ENCODE peak calls at places on chromosomes 5 and 9, in nine cellular contexts. One of them, this sample, is unnamed. For H3K4me1, the result is how much of the 10 kb centered on the place peaks cover.

GRCh38 chr9:98797491-98797890 is 1.1 kb upstream of the ANKS6 start:
- DNase-seq in mucosa of descending colon: no peak
- DNase-seq in PC-3: no peak
- DNase-seq in lower lobe of right lung: no peak
- DNase-seq in fibroblast of lung: no peak
- DNase-seq in pancreas: no peak
- DNase-seq in Caco-2: no peak
- DNase-seq in left lung: no peak
- DNase-seq in adipocyte: no peak
- DNase-seq in this sample: no peak

GRCh38 chr5:96433066-96433447 is at the start of gene PCSK1:
- DNase-seq in left lung: no peak
- DNase-seq in Caco-2: no peak
- DNase-seq in pancreas: no peak
- DNase-seq in lower lobe of right lung: no peak
- DNase-seq in fibroblast of lung: peak
- DNase-seq in PC-3: no peak
- DNase-seq in adipocyte: no peak
- DNase-seq in mucosa of descending colon: no peak
- DNase-seq in this sample: no peak

GRCh38 chr9:130934246-130934645 is 4.8 kb downstream of the FIBCD1 start:
- DNase-seq in adipocyte: no peak
- DNase-seq in mucosa of descending colon: no peak
- DNase-seq in fibroblast of lung: no peak
- DNase-seq in PC-3: no peak
- DNase-seq in pancreas: no peak
- DNase-seq in lower lobe of right lung: no peak
- DNase-seq in Caco-2: no peak
- DNase-seq in left lung: peak
- DNase-seq in this sample: no peak

GRCh38 chr9:101449071-101449721 is 13.6 kb upstream of the ALDOB start:
- DNase-seq in mucosa of descending colon: peak
- DNase-seq in Caco-2: peak
- DNase-seq in PC-3: peak
- DNase-seq in fibroblast of lung: peak
- DNase-seq in adipocyte: peak
- DNase-seq in lower lobe of right lung: peak
- DNase-seq in pancreas: peak
- DNase-seq in left lung: peak
- DNase-seq in this sample: peak

GRCh38 chr5:1380011-1380817 is 35.3 kb upstream of the CLPTM1L start:
- DNase-seq in adipocyte: peak
- DNase-seq in PC-3: no peak
- DNase-seq in Caco-2: peak
- DNase-seq in mucosa of descending colon: peak
- DNase-seq in lower lobe of right lung: peak
- DNase-seq in pancreas: peak
- DNase-seq in left lung: peak
- DNase-seq in fibroblast of lung: peak
- DNase-seq in this sample: peak

GRCh38 chr5:62828757-62829156 is 250.1 kb downstream of the LRRC70 start:
- DNase-seq in lower lobe of right lung: no peak
- DNase-seq in pancreas: no peak
- DNase-seq in PC-3: no peak
- DNase-seq in adipocyte: no peak
- DNase-seq in left lung: no peak
- DNase-seq in Caco-2: no peak
- DNase-seq in mucosa of descending colon: no peak
- DNase-seq in fibroblast of lung: no peak
- DNase-seq in this sample: no peak

GRCh38 chr5:179268966-179269693 is 76.1 kb downstream of the ADAMTS2 start:
- DNase-seq in PC-3: no peak
- DNase-seq in pancreas: no peak
- DNase-seq in left lung: no peak
- DNase-seq in fibroblast of lung: no peak
- DNase-seq in lower lobe of right lung: no peak
- DNase-seq in mucosa of descending colon: no peak
- DNase-seq in adipocyte: no peak
- DNase-seq in Caco-2: no peak
- DNase-seq in this sample: no peak

GRCh38 chr5:53323943-53324642 is 156.3 kb upstream of the FST start:
- DNase-seq in lower lobe of right lung: no peak
- DNase-seq in adipocyte: no peak
- DNase-seq in PC-3: peak
- DNase-seq in left lung: no peak
- DNase-seq in pancreas: no peak
- DNase-seq in fibroblast of lung: peak
- DNase-seq in mucosa of descending colon: no peak
- DNase-seq in Caco-2: no peak
- DNase-seq in this sample: peak

GRCh38 chr5:115414406-115415142 is 118.1 kb upstream of the CCDC112 start:
- DNase-seq in left lung: no peak
- DNase-seq in pancreas: no peak
- DNase-seq in fibroblast of lung: peak
- DNase-seq in lower lobe of right lung: peak
- DNase-seq in adipocyte: peak
- DNase-seq in PC-3: no peak
- DNase-seq in Caco-2: no peak
- DNase-seq in mucosa of descending colon: peak
- DNase-seq in this sample: peak

GRCh38 chr5:21649969-21650368 is 1203.2 kb downstream of the CDH12 start:
- DNase-seq in pancreas: no peak
- DNase-seq in left lung: no peak
- DNase-seq in fibroblast of lung: peak
- DNase-seq in mucosa of descending colon: no peak
- DNase-seq in PC-3: peak
- DNase-seq in adipocyte: no peak
- DNase-seq in lower lobe of right lung: no peak
- DNase-seq in Caco-2: no peak
- DNase-seq in this sample: no peak

GRCh38 chr9:132670359-132670815 is at the start of gene GTF3C4:
- DNase-seq in adipocyte: peak
- DNase-seq in mucosa of descending colon: peak
- DNase-seq in left lung: peak
- DNase-seq in pancreas: peak
- DNase-seq in fibroblast of lung: peak
- DNase-seq in PC-3: peak
- DNase-seq in lower lobe of right lung: peak
- DNase-seq in Caco-2: peak
- DNase-seq in this sample: no peak

GRCh38 chr5:126138475-126139005 is 284.7 kb upstream of the GRAMD2B start:
- DNase-seq in mucosa of descending colon: no peak
- DNase-seq in lower lobe of right lung: no peak
- DNase-seq in Caco-2: no peak
- DNase-seq in fibroblast of lung: peak
- DNase-seq in PC-3: peak
- DNase-seq in left lung: no peak
- DNase-seq in pancreas: no peak
- DNase-seq in adipocyte: peak
- DNase-seq in this sample: no peak

GRCh38 chr9:131018621-131019020 is 9.6 kb downstream of the LAMC3 start:
- DNase-seq in adipocyte: no peak
- DNase-seq in mucosa of descending colon: no peak
- DNase-seq in Caco-2: peak
- DNase-seq in fibroblast of lung: no peak
- DNase-seq in left lung: peak
- DNase-seq in lower lobe of right lung: no peak
- DNase-seq in PC-3: peak
- DNase-seq in pancreas: no peak
- DNase-seq in this sample: no peak

GRCh38 chr5:28165116-28165515 is 1126.7 kb upstream of the CDH9 start:
- DNase-seq in mucosa of descending colon: no peak
- DNase-seq in fibroblast of lung: peak
- DNase-seq in lower lobe of right lung: no peak
- DNase-seq in PC-3: peak
- DNase-seq in Caco-2: no peak
- DNase-seq in adipocyte: peak
- DNase-seq in left lung: no peak
- DNase-seq in pancreas: no peak
- DNase-seq in this sample: peak

GRCh38 chr9:20001058-20001457 is 212.2 kb upstream of the SLC24A2 start:
- DNase-seq in mucosa of descending colon: no peak
- DNase-seq in left lung: no peak
- DNase-seq in lower lobe of right lung: no peak
- DNase-seq in fibroblast of lung: no peak
- DNase-seq in adipocyte: no peak
- DNase-seq in pancreas: no peak
- DNase-seq in Caco-2: no peak
- DNase-seq in PC-3: no peak
- DNase-seq in this sample: no peak
- H3K4me1 ChIP-seq in mucosa of descending colon: under half
- H3K4me1 ChIP-seq in left lung: under half
- H3K4me1 ChIP-seq in lower lobe of right lung: under half
- H3K4me1 ChIP-seq in fibroblast of lung: under half
- H3K4me1 ChIP-seq in adipocyte: under half
- H3K4me1 ChIP-seq in pancreas: under half
- H3K4me1 ChIP-seq in Caco-2: under half
- H3K4me1 ChIP-seq in PC-3: under half
- H3K4me1 ChIP-seq in this sample: under half

DNA sequence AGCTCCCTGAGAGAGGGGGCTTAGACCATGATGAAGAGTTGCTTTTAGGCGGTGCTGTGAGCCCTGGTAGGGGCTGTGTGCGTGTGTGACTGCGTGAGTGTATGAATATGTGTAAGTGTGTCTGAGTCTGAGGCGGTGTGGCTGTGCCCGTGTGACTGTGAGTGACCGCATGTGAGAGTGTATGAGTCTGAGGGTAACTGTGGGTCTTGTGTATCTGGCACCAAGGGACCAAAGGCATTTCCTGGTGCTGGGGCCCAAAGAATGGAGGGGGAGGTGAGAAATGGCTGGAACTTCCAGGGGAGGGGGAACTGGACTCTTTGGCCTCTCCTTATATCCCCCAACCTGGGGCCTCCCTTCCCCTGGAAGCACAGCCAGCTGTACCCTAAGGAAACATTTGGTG is 1.1 kb downstream of the IL11RA start:
- DNase-seq in left lung: no peak
- DNase-seq in pancreas: no peak
- DNase-seq in fibroblast of lung: peak
- DNase-seq in PC-3: no peak
- DNase-seq in mucosa of descending colon: no peak
- DNase-seq in adipocyte: peak
- DNase-seq in lower lobe of right lung: no peak
- DNase-seq in Caco-2: no peak
- DNase-seq in this sample: no peak
- H3K4me1 ChIP-seq in left lung: under half
- H3K4me1 ChIP-seq in pancreas: under half
- H3K4me1 ChIP-seq in fibroblast of lung: under half
- H3K4me1 ChIP-seq in PC-3: under half
- H3K4me1 ChIP-seq in mucosa of descending colon: under half
- H3K4me1 ChIP-seq in adipocyte: under half
- H3K4me1 ChIP-seq in lower lobe of right lung: under half
- H3K4me1 ChIP-seq in Caco-2: under half
- H3K4me1 ChIP-seq in this sample: under half

GRCh38 chr9:79526149-79526672 is 45.6 kb upstream of the TLE4 start:
- DNase-seq in PC-3: no peak
- DNase-seq in fibroblast of lung: no peak
- DNase-seq in left lung: no peak
- DNase-seq in pancreas: no peak
- DNase-seq in Caco-2: no peak
- DNase-seq in mucosa of descending colon: no peak
- DNase-seq in adipocyte: no peak
- DNase-seq in lower lobe of right lung: no peak
- DNase-seq in this sample: no peak
- H3K4me1 ChIP-seq in PC-3: under half
- H3K4me1 ChIP-seq in fibroblast of lung: under half
- H3K4me1 ChIP-seq in left lung: under half
- H3K4me1 ChIP-seq in pancreas: under half
- H3K4me1 ChIP-seq in Caco-2: under half
- H3K4me1 ChIP-seq in mucosa of descending colon: under half
- H3K4me1 ChIP-seq in adipocyte: under half
- H3K4me1 ChIP-seq in lower lobe of right lung: under half
- H3K4me1 ChIP-seq in this sample: under half

DNA sequence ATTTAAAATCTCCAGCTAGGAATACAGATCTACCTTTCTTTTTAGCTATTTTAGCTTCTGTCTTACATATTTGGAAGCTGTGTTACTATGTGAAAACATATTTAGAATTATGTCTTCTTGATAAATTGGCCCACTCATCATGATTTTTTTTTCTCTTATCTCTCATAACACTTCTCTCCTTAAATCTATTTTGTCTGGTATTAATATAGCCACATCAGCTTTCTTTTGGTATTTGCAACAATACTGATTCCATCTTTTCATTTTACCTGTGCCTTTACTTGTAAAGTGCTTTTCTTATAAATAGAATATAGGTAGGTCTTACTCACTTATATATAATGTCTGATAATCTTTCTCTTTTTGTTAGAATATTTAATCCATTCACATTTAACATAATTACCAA is 19.6 kb downstream of the PJA2 start:
- DNase-seq in Caco-2: no peak
- DNase-seq in adipocyte: no peak
- DNase-seq in fibroblast of lung: no peak
- DNase-seq in PC-3: no peak
- DNase-seq in mucosa of descending colon: no peak
- DNase-seq in lower lobe of right lung: no peak
- DNase-seq in pancreas: no peak
- DNase-seq in left lung: no peak
- DNase-seq in this sample: no peak
- H3K4me1 ChIP-seq in Caco-2: under half
- H3K4me1 ChIP-seq in adipocyte: under half
- H3K4me1 ChIP-seq in fibroblast of lung: under half
- H3K4me1 ChIP-seq in PC-3: under half
- H3K4me1 ChIP-seq in mucosa of descending colon: under half
- H3K4me1 ChIP-seq in lower lobe of right lung: under half
- H3K4me1 ChIP-seq in pancreas: under half
- H3K4me1 ChIP-seq in left lung: half or more
- H3K4me1 ChIP-seq in this sample: under half

GRCh38 chr9:113636165-113636564 is 172.6 kb downstream of the RGS3 start:
- DNase-seq in mucosa of descending colon: no peak
- DNase-seq in pancreas: no peak
- DNase-seq in left lung: peak
- DNase-seq in lower lobe of right lung: no peak
- DNase-seq in adipocyte: no peak
- DNase-seq in PC-3: no peak
- DNase-seq in Caco-2: no peak
- DNase-seq in fibroblast of lung: no peak
- DNase-seq in this sample: no peak
- H3K4me1 ChIP-seq in mucosa of descending colon: under half
- H3K4me1 ChIP-seq in pancreas: under half
- H3K4me1 ChIP-seq in left lung: under half
- H3K4me1 ChIP-seq in lower lobe of right lung: under half
- H3K4me1 ChIP-seq in adipocyte: under half
- H3K4me1 ChIP-seq in PC-3: under half
- H3K4me1 ChIP-seq in Caco-2: under half
- H3K4me1 ChIP-seq in fibroblast of lung: under half
- H3K4me1 ChIP-seq in this sample: under half

DNA sequence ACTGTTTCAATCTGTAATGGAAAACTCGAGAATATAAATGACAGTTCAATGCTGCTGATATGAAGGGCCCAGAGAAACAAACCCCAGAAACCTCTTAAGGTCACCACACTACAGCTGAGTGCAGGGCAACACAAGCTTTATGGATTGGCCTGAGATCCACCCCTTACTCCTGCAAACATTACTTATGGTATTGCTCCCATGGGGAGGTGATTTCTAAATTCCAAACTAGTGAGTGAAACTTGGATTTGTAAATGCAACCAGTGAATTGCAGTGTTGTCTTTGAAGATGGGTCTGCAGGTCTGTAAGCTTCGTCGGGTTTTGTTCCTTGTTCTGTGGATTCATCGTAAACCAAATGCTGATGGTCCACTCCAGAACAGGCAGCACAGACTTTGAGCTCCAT is 85.4 kb downstream of the NTRK2 start:
- DNase-seq in adipocyte: no peak
- DNase-seq in fibroblast of lung: peak
- DNase-seq in lower lobe of right lung: no peak
- DNase-seq in Caco-2: no peak
- DNase-seq in pancreas: no peak
- DNase-seq in mucosa of descending colon: no peak
- DNase-seq in left lung: no peak
- DNase-seq in PC-3: no peak
- DNase-seq in this sample: no peak
- H3K4me1 ChIP-seq in adipocyte: under half
- H3K4me1 ChIP-seq in fibroblast of lung: under half
- H3K4me1 ChIP-seq in lower lobe of right lung: under half
- H3K4me1 ChIP-seq in Caco-2: under half
- H3K4me1 ChIP-seq in pancreas: under half
- H3K4me1 ChIP-seq in mucosa of descending colon: under half
- H3K4me1 ChIP-seq in left lung: under half
- H3K4me1 ChIP-seq in PC-3: under half
- H3K4me1 ChIP-seq in this sample: under half

This sample was measured in foreskin keratinocyte.